ENCODE peak calls at places on chromosomes 5 and 9, in ten cellular contexts. One of them, this sample, is unnamed.

GRCh38 chr5:174583071-174583470 is 141.3 kb upstream of the MSX2 start:
- DNase-seq in psoas muscle: no peak
- DNase-seq in prostate gland: no peak
- DNase-seq in epithelial cell of prostate: no peak
- DNase-seq in WTC11: no peak
- DNase-seq in stimulated activated CD4-positive, alpha-beta T cell treated with anti-CD3 and anti-CD28 coated beads, Interleukin-12 subunit alpha, Interleukin-12 subunit beta, amount 100 ng/mL, for 48 hours: no peak
- DNase-seq in AG09319: no peak
- DNase-seq in H54: no peak
- DNase-seq in endothelial cell: no peak
- DNase-seq in neuronal stem cell: no peak
- DNase-seq in this sample: no peak

GRCh38 chr9:36485647-36486453 is 85.8 kb upstream of the RNF38 start:
- DNase-seq in psoas muscle: no peak
- DNase-seq in prostate gland: peak; percentile 10
- DNase-seq in epithelial cell of prostate: no peak
- DNase-seq in WTC11: no peak
- DNase-seq in stimulated activated CD4-positive, alpha-beta T cell treated with anti-CD3 and anti-CD28 coated beads, Interleukin-12 subunit alpha, Interleukin-12 subunit beta, amount 100 ng/mL, for 48 hours: no peak
- DNase-seq in AG09319: no peak
- DNase-seq in H54: no peak
- DNase-seq in endothelial cell: peak; percentile 13
- DNase-seq in neuronal stem cell: peak; percentile 40
- DNase-seq in this sample: peak; percentile 68

GRCh38 chr5:151042453-151043093 is 22.2 kb downstream of the GPX3 start:
- DNase-seq in psoas muscle: peak; percentile 72
- DNase-seq in prostate gland: no peak
- DNase-seq in epithelial cell of prostate: no peak
- DNase-seq in WTC11: no peak
- DNase-seq in stimulated activated CD4-positive, alpha-beta T cell treated with anti-CD3 and anti-CD28 coated beads, Interleukin-12 subunit alpha, Interleukin-12 subunit beta, amount 100 ng/mL, for 48 hours: no peak
- DNase-seq in AG09319: no peak
- DNase-seq in H54: no peak
- DNase-seq in endothelial cell: no peak
- DNase-seq in neuronal stem cell: no peak
- DNase-seq in this sample: no peak

GRCh38 chr5:150946351-150946905 is 41.6 kb upstream of the ZNF300 start:
- DNase-seq in psoas muscle: peak; percentile 92
- DNase-seq in prostate gland: peak; percentile 62
- DNase-seq in epithelial cell of prostate: peak; percentile 18
- DNase-seq in WTC11: no peak
- DNase-seq in stimulated activated CD4-positive, alpha-beta T cell treated with anti-CD3 and anti-CD28 coated beads, Interleukin-12 subunit alpha, Interleukin-12 subunit beta, amount 100 ng/mL, for 48 hours: no peak
- DNase-seq in AG09319: peak; percentile 70
- DNase-seq in H54: no peak
- DNase-seq in endothelial cell: no peak
- DNase-seq in neuronal stem cell: no peak
- DNase-seq in this sample: no peak

GRCh38 chr5:1521054-1521453 is 2.7 kb downstream of the LPCAT1 start:
- DNase-seq in psoas muscle: no peak
- DNase-seq in prostate gland: no peak
- DNase-seq in epithelial cell of prostate: no peak
- DNase-seq in WTC11: peak; percentile 9
- DNase-seq in stimulated activated CD4-positive, alpha-beta T cell treated with anti-CD3 and anti-CD28 coated beads, Interleukin-12 subunit alpha, Interleukin-12 subunit beta, amount 100 ng/mL, for 48 hours: no peak
- DNase-seq in AG09319: no peak
- DNase-seq in H54: no peak
- DNase-seq in endothelial cell: no peak
- DNase-seq in neuronal stem cell: no peak
- DNase-seq in this sample: no peak

GRCh38 chr5:95817430-95817829 is 5.1 kb downstream of the GLRX start:
- DNase-seq in psoas muscle: peak; percentile 75
- DNase-seq in prostate gland: no peak
- DNase-seq in epithelial cell of prostate: no peak
- DNase-seq in WTC11: no peak
- DNase-seq in stimulated activated CD4-positive, alpha-beta T cell treated with anti-CD3 and anti-CD28 coated beads, Interleukin-12 subunit alpha, Interleukin-12 subunit beta, amount 100 ng/mL, for 48 hours: no peak
- DNase-seq in AG09319: no peak
- DNase-seq in H54: peak; percentile 55
- DNase-seq in endothelial cell: no peak
- DNase-seq in neuronal stem cell: no peak
- DNase-seq in this sample: peak; percentile 27

GRCh38 chr5:172692981-172693380 is 51.9 kb downstream of the NEURL1B start:
- DNase-seq in psoas muscle: no peak
- DNase-seq in prostate gland: no peak
- DNase-seq in epithelial cell of prostate: no peak
- DNase-seq in WTC11: no peak
- DNase-seq in stimulated activated CD4-positive, alpha-beta T cell treated with anti-CD3 and anti-CD28 coated beads, Interleukin-12 subunit alpha, Interleukin-12 subunit beta, amount 100 ng/mL, for 48 hours: no peak
- DNase-seq in AG09319: no peak
- DNase-seq in H54: no peak
- DNase-seq in endothelial cell: no peak
- DNase-seq in neuronal stem cell: no peak
- DNase-seq in this sample: no peak

GRCh38 chr5:13653709-13654108 is 290.8 kb downstream of the DNAH5 start:
- DNase-seq in psoas muscle: no peak
- DNase-seq in prostate gland: no peak
- DNase-seq in epithelial cell of prostate: no peak
- DNase-seq in WTC11: no peak
- DNase-seq in stimulated activated CD4-positive, alpha-beta T cell treated with anti-CD3 and anti-CD28 coated beads, Interleukin-12 subunit alpha, Interleukin-12 subunit beta, amount 100 ng/mL, for 48 hours: no peak
- DNase-seq in AG09319: no peak
- DNase-seq in H54: no peak
- DNase-seq in endothelial cell: no peak
- DNase-seq in neuronal stem cell: no peak
- DNase-seq in this sample: no peak

GRCh38 chr5:177307544-177308363 is 3.9 kb downstream of the MXD3 start:
- DNase-seq in psoas muscle: peak; percentile 59
- DNase-seq in prostate gland: no peak
- DNase-seq in epithelial cell of prostate: no peak
- DNase-seq in WTC11: no peak
- DNase-seq in stimulated activated CD4-positive, alpha-beta T cell treated with anti-CD3 and anti-CD28 coated beads, Interleukin-12 subunit alpha, Interleukin-12 subunit beta, amount 100 ng/mL, for 48 hours: no peak
- DNase-seq in AG09319: no peak
- DNase-seq in H54: no peak
- DNase-seq in endothelial cell: no peak
- DNase-seq in neuronal stem cell: no peak
- DNase-seq in this sample: no peak

GRCh38 chr9:6598249-6598725 is 47.2 kb downstream of the GLDC start:
- DNase-seq in psoas muscle: no peak
- DNase-seq in prostate gland: no peak
- DNase-seq in epithelial cell of prostate: peak; percentile 1
- DNase-seq in WTC11: no peak
- DNase-seq in stimulated activated CD4-positive, alpha-beta T cell treated with anti-CD3 and anti-CD28 coated beads, Interleukin-12 subunit alpha, Interleukin-12 subunit beta, amount 100 ng/mL, for 48 hours: peak; percentile 8
- DNase-seq in AG09319: no peak
- DNase-seq in H54: no peak
- DNase-seq in endothelial cell: no peak
- DNase-seq in neuronal stem cell: no peak
- DNase-seq in this sample: no peak

GRCh38 chr9:113219186-113219936 is 1.7 kb downstream of the FKBP15 start:
- DNase-seq in psoas muscle: no peak
- DNase-seq in prostate gland: no peak
- DNase-seq in epithelial cell of prostate: no peak
- DNase-seq in WTC11: no peak
- DNase-seq in stimulated activated CD4-positive, alpha-beta T cell treated with anti-CD3 and anti-CD28 coated beads, Interleukin-12 subunit alpha, Interleukin-12 subunit beta, amount 100 ng/mL, for 48 hours: no peak
- DNase-seq in AG09319: no peak
- DNase-seq in H54: no peak
- DNase-seq in endothelial cell: no peak
- DNase-seq in neuronal stem cell: no peak
- DNase-seq in this sample: no peak

GRCh38 chr9:32426278-32426939 is 42.0 kb downstream of the ACO1 start:
- DNase-seq in psoas muscle: no peak
- DNase-seq in prostate gland: no peak
- DNase-seq in epithelial cell of prostate: no peak
- DNase-seq in WTC11: no peak
- DNase-seq in stimulated activated CD4-positive, alpha-beta T cell treated with anti-CD3 and anti-CD28 coated beads, Interleukin-12 subunit alpha, Interleukin-12 subunit beta, amount 100 ng/mL, for 48 hours: no peak
- DNase-seq in AG09319: peak; percentile 31
- DNase-seq in H54: no peak
- DNase-seq in endothelial cell: no peak
- DNase-seq in neuronal stem cell: no peak
- DNase-seq in this sample: no peak

GRCh38 chr9:18550286-18550685 is 76.3 kb downstream of the ADAMTSL1 start:
- DNase-seq in psoas muscle: no peak
- DNase-seq in prostate gland: no peak
- DNase-seq in epithelial cell of prostate: no peak
- DNase-seq in WTC11: no peak
- DNase-seq in stimulated activated CD4-positive, alpha-beta T cell treated with anti-CD3 and anti-CD28 coated beads, Interleukin-12 subunit alpha, Interleukin-12 subunit beta, amount 100 ng/mL, for 48 hours: no peak
- DNase-seq in AG09319: no peak
- DNase-seq in H54: no peak
- DNase-seq in endothelial cell: no peak
- DNase-seq in neuronal stem cell: no peak
- DNase-seq in this sample: no peak

GRCh38 chr9:127083133-127083532 is 39.3 kb downstream of the ANGPTL2 start:
- DNase-seq in psoas muscle: no peak
- DNase-seq in prostate gland: no peak
- DNase-seq in epithelial cell of prostate: no peak
- DNase-seq in WTC11: no peak
- DNase-seq in stimulated activated CD4-positive, alpha-beta T cell treated with anti-CD3 and anti-CD28 coated beads, Interleukin-12 subunit alpha, Interleukin-12 subunit beta, amount 100 ng/mL, for 48 hours: no peak
- DNase-seq in AG09319: no peak
- DNase-seq in H54: no peak
- DNase-seq in endothelial cell: no peak
- DNase-seq in neuronal stem cell: no peak
- DNase-seq in this sample: no peak

GRCh38 chr5:114362977-114363721 is 1.3 kb downstream of the KCNN2 start:
- DNase-seq in psoas muscle: peak; percentile 47
- DNase-seq in prostate gland: peak; percentile 11
- DNase-seq in epithelial cell of prostate: no peak
- DNase-seq in WTC11: no peak
- DNase-seq in stimulated activated CD4-positive, alpha-beta T cell treated with anti-CD3 and anti-CD28 coated beads, Interleukin-12 subunit alpha, Interleukin-12 subunit beta, amount 100 ng/mL, for 48 hours: no peak
- DNase-seq in AG09319: no peak
- DNase-seq in H54: no peak
- DNase-seq in endothelial cell: peak; percentile 30
- DNase-seq in neuronal stem cell: peak; percentile 11
- DNase-seq in this sample: peak; percentile 56

GRCh38 chr9:103707181-103707580 is 386.9 kb upstream of the SMC2 start:
- DNase-seq in psoas muscle: no peak
- DNase-seq in prostate gland: no peak
- DNase-seq in epithelial cell of prostate: no peak
- DNase-seq in WTC11: no peak
- DNase-seq in stimulated activated CD4-positive, alpha-beta T cell treated with anti-CD3 and anti-CD28 coated beads, Interleukin-12 subunit alpha, Interleukin-12 subunit beta, amount 100 ng/mL, for 48 hours: no peak
- DNase-seq in AG09319: no peak
- DNase-seq in H54: no peak
- DNase-seq in endothelial cell: no peak
- DNase-seq in neuronal stem cell: no peak
- DNase-seq in this sample: no peak

GRCh38 chr9:21001581-21001980 is 29.9 kb downstream of the HACD4 start:
- DNase-seq in psoas muscle: no peak
- DNase-seq in prostate gland: no peak
- DNase-seq in epithelial cell of prostate: no peak
- DNase-seq in WTC11: no peak
- DNase-seq in stimulated activated CD4-positive, alpha-beta T cell treated with anti-CD3 and anti-CD28 coated beads, Interleukin-12 subunit alpha, Interleukin-12 subunit beta, amount 100 ng/mL, for 48 hours: no peak
- DNase-seq in AG09319: no peak
- DNase-seq in H54: no peak
- DNase-seq in endothelial cell: no peak
- DNase-seq in neuronal stem cell: no peak
- DNase-seq in this sample: no peak

GRCh38 chr5:154284433-154284832 is 93.9 kb downstream of the GALNT10 start:
- DNase-seq in psoas muscle: no peak
- DNase-seq in prostate gland: no peak
- DNase-seq in epithelial cell of prostate: no peak
- DNase-seq in WTC11: no peak
- DNase-seq in stimulated activated CD4-positive, alpha-beta T cell treated with anti-CD3 and anti-CD28 coated beads, Interleukin-12 subunit alpha, Interleukin-12 subunit beta, amount 100 ng/mL, for 48 hours: no peak
- DNase-seq in AG09319: no peak
- DNase-seq in H54: no peak
- DNase-seq in endothelial cell: no peak
- DNase-seq in neuronal stem cell: no peak
- DNase-seq in this sample: no peak

GRCh38 chr5:97046270-97046982 is 96.0 kb downstream of the LIX1 start:
- DNase-seq in psoas muscle: no peak
- DNase-seq in prostate gland: no peak
- DNase-seq in epithelial cell of prostate: no peak
- DNase-seq in WTC11: no peak
- DNase-seq in stimulated activated CD4-positive, alpha-beta T cell treated with anti-CD3 and anti-CD28 coated beads, Interleukin-12 subunit alpha, Interleukin-12 subunit beta, amount 100 ng/mL, for 48 hours: no peak
- DNase-seq in AG09319: no peak
- DNase-seq in H54: no peak
- DNase-seq in endothelial cell: no peak
- DNase-seq in neuronal stem cell: no peak
- DNase-seq in this sample: no peak

GRCh38 chr9:98263482-98264357 is 8.3 kb upstream of the TBC1D2 start:
- DNase-seq in psoas muscle: peak; percentile 89
- DNase-seq in prostate gland: peak; percentile 77
- DNase-seq in epithelial cell of prostate: no peak
- DNase-seq in WTC11: peak; percentile 86
- DNase-seq in stimulated activated CD4-positive, alpha-beta T cell treated with anti-CD3 and anti-CD28 coated beads, Interleukin-12 subunit alpha, Interleukin-12 subunit beta, amount 100 ng/mL, for 48 hours: peak; percentile 65
- DNase-seq in AG09319: peak; percentile 56
- DNase-seq in H54: peak; percentile 72
- DNase-seq in endothelial cell: peak; percentile 83
- DNase-seq in neuronal stem cell: peak; percentile 67
- DNase-seq in this sample: peak; percentile 88

GRCh38 chr5:158414333-158414762 is 555.4 kb upstream of the CLINT1 start:
- DNase-seq in psoas muscle: no peak
- DNase-seq in prostate gland: no peak
- DNase-seq in epithelial cell of prostate: no peak
- DNase-seq in WTC11: no peak
- DNase-seq in stimulated activated CD4-positive, alpha-beta T cell treated with anti-CD3 and anti-CD28 coated beads, Interleukin-12 subunit alpha, Interleukin-12 subunit beta, amount 100 ng/mL, for 48 hours: no peak
- DNase-seq in AG09319: no peak
- DNase-seq in H54: no peak
- DNase-seq in endothelial cell: no peak
- DNase-seq in neuronal stem cell: no peak
- DNase-seq in this sample: no peak

GRCh38 chr5:130002876-130003275 is 98.6 kb downstream of the CHSY3 start:
- DNase-seq in psoas muscle: no peak
- DNase-seq in prostate gland: no peak
- DNase-seq in epithelial cell of prostate: no peak
- DNase-seq in WTC11: no peak
- DNase-seq in stimulated activated CD4-positive, alpha-beta T cell treated with anti-CD3 and anti-CD28 coated beads, Interleukin-12 subunit alpha, Interleukin-12 subunit beta, amount 100 ng/mL, for 48 hours: no peak
- DNase-seq in AG09319: no peak
- DNase-seq in H54: no peak
- DNase-seq in endothelial cell: no peak
- DNase-seq in neuronal stem cell: no peak
- DNase-seq in this sample: no peak

GRCh38 chr9:93304574-93305496 is 120.9 kb downstream of the WNK2 start:
- DNase-seq in psoas muscle: peak; percentile 87
- DNase-seq in prostate gland: peak; percentile 77
- DNase-seq in epithelial cell of prostate: no peak
- DNase-seq in WTC11: peak; percentile 78
- DNase-seq in stimulated activated CD4-positive, alpha-beta T cell treated with anti-CD3 and anti-CD28 coated beads, Interleukin-12 subunit alpha, Interleukin-12 subunit beta, amount 100 ng/mL, for 48 hours: no peak
- DNase-seq in AG09319: no peak
- DNase-seq in H54: peak; percentile 78
- DNase-seq in endothelial cell: peak; percentile 77
- DNase-seq in neuronal stem cell: peak; percentile 50
- DNase-seq in this sample: peak; percentile 81

GRCh38 chr5:177311361-177311722 is 356 bp downstream of the MXD3 start:
- DNase-seq in psoas muscle: no peak
- DNase-seq in prostate gland: no peak
- DNase-seq in epithelial cell of prostate: no peak
- DNase-seq in WTC11: no peak
- DNase-seq in stimulated activated CD4-positive, alpha-beta T cell treated with anti-CD3 and anti-CD28 coated beads, Interleukin-12 subunit alpha, Interleukin-12 subunit beta, amount 100 ng/mL, for 48 hours: no peak
- DNase-seq in AG09319: no peak
- DNase-seq in H54: no peak
- DNase-seq in endothelial cell: peak; percentile 38
- DNase-seq in neuronal stem cell: no peak
- DNase-seq in this sample: no peak

GRCh38 chr9:124485201-124485600 is 22.0 kb downstream of the NR5A1 start:
- DNase-seq in psoas muscle: no peak
- DNase-seq in prostate gland: no peak
- DNase-seq in epithelial cell of prostate: no peak
- DNase-seq in WTC11: no peak
- DNase-seq in stimulated activated CD4-positive, alpha-beta T cell treated with anti-CD3 and anti-CD28 coated beads, Interleukin-12 subunit alpha, Interleukin-12 subunit beta, amount 100 ng/mL, for 48 hours: no peak
- DNase-seq in AG09319: no peak
- DNase-seq in H54: no peak
- DNase-seq in endothelial cell: no peak
- DNase-seq in neuronal stem cell: no peak
- DNase-seq in this sample: peak; percentile 76

GRCh38 chr5:146205499-146206202 is 2.2 kb downstream of the RBM27 start:
- DNase-seq in psoas muscle: no peak
- DNase-seq in prostate gland: no peak
- DNase-seq in epithelial cell of prostate: no peak
- DNase-seq in WTC11: no peak
- DNase-seq in stimulated activated CD4-positive, alpha-beta T cell treated with anti-CD3 and anti-CD28 coated beads, Interleukin-12 subunit alpha, Interleukin-12 subunit beta, amount 100 ng/mL, for 48 hours: no peak
- DNase-seq in AG09319: no peak
- DNase-seq in H54: no peak
- DNase-seq in endothelial cell: no peak
- DNase-seq in neuronal stem cell: no peak
- DNase-seq in this sample: no peak

GRCh38 chr5:73307645-73308346 is 134.8 kb downstream of the TMEM174 start:
- DNase-seq in psoas muscle: no peak
- DNase-seq in prostate gland: no peak
- DNase-seq in epithelial cell of prostate: no peak
- DNase-seq in WTC11: no peak
- DNase-seq in stimulated activated CD4-positive, alpha-beta T cell treated with anti-CD3 and anti-CD28 coated beads, Interleukin-12 subunit alpha, Interleukin-12 subunit beta, amount 100 ng/mL, for 48 hours: no peak
- DNase-seq in AG09319: no peak
- DNase-seq in H54: no peak
- DNase-seq in endothelial cell: no peak
- DNase-seq in neuronal stem cell: no peak
- DNase-seq in this sample: no peak

GRCh38 chr5:154038241-154038603 is 488 bp downstream of the FAM114A2 start:
- DNase-seq in psoas muscle: no peak
- DNase-seq in prostate gland: peak; percentile 16
- DNase-seq in epithelial cell of prostate: no peak
- DNase-seq in WTC11: no peak
- DNase-seq in stimulated activated CD4-positive, alpha-beta T cell treated with anti-CD3 and anti-CD28 coated beads, Interleukin-12 subunit alpha, Interleukin-12 subunit beta, amount 100 ng/mL, for 48 hours: peak; percentile 10
- DNase-seq in AG09319: no peak
- DNase-seq in H54: peak; percentile 5
- DNase-seq in endothelial cell: no peak
- DNase-seq in neuronal stem cell: no peak
- DNase-seq in this sample: no peak